ENCODE peak calls at places on chromosomes 3 and 15, in four cellular contexts. Q, M, J and L are unnamed samples.

GRCh38 chr3:8981700-8982099 is 18.4 kb upstream of the RAD18 start:
- DNase-seq in Q (no peak), M (no peak), J (no peak), L (no peak)

GRCh38 chr3:157079677-157080369 is 80.1 kb downstream of the CCNL1 start:
- DNase-seq in Q (no peak), M (no peak), J (no peak), L (peak; percentile 59)

GRCh38 chr3:119559441-119559963 is at the start of gene CD80:
- DNase-seq in Q (peak; percentile 25), M (peak; percentile 79), J (peak; percentile 45), L (peak; percentile 45)

GRCh38 chr15:31376511-31376910 is 49.9 kb downstream of the KLF13 start:
- DNase-seq in Q (no peak), M (peak; percentile 68), J (no peak), L (no peak)

GRCh38 chr15:74504418-74504817 is 36.6 kb upstream of the ARID3B start:
- DNase-seq in Q (no peak), M (no peak), J (no peak), L (no peak)

GRCh38 chr3:46856576-46857471 is 6.4 kb downstream of the MYL3 start:
- DNase-seq in Q (no peak), M (no peak), J (no peak), L (no peak)

GRCh38 chr3:141306922-141307321 is 61.4 kb upstream of the ZBTB38 start:
- DNase-seq in Q (no peak), M (no peak), J (no peak), L (no peak)

GRCh38 chr3:46662771-46663551 is 30.5 kb downstream of the ALS2CL start:
- DNase-seq in Q (no peak), M (peak; percentile 30), J (peak; percentile 31), L (peak; percentile 27)

GRCh38 chr3:138361193-138361525 is 12.8 kb downstream of the MRAS start:
- DNase-seq in Q (peak; percentile 37), M (no peak), J (no peak), L (no peak)

GRCh38 chr15:50141856-50142255 is 22.8 kb upstream of the ATP8B4 start:
- DNase-seq in Q (no peak), M (no peak), J (no peak), L (no peak)

GRCh38 chr3:132660056-132660744 is at the start of gene UBA5:
- DNase-seq in Q (peak; percentile 56), M (peak; percentile 76), J (peak; percentile 77), L (peak; percentile 67)

GRCh38 chr15:69046781-69047180 is 32.3 kb downstream of the NOX5 start:
- DNase-seq in Q (no peak), M (no peak), J (no peak), L (no peak)

GRCh38 chr3:85161544-85161943 is 202.8 kb downstream of the CADM2 start:
- DNase-seq in Q (peak; percentile 58), M (peak; percentile 27), J (no peak), L (no peak)

GRCh38 chr3:129908417-129908816 is 14.9 kb upstream of the TMCC1 start:
- DNase-seq in Q (no peak), M (no peak), J (no peak), L (no peak)

GRCh38 chr3:9916734-9917680 is at the start of gene IL17RC:
- DNase-seq in Q (peak; percentile 83), M (peak; percentile 88), J (peak; percentile 94), L (peak; percentile 83)

GRCh38 chr3:189222927-189223706 is 51.3 kb downstream of the TPRG1 start:
- DNase-seq in Q (no peak), M (no peak), J (no peak), L (no peak)

GRCh38 chr3:130772124-130772523 is 25.5 kb upstream of the PIK3R4 start:
- DNase-seq in Q (no peak), M (no peak), J (no peak), L (no peak)

GRCh38 chr3:118402971-118403370 is 631.7 kb downstream of the IGSF11 start:
- DNase-seq in Q (no peak), M (no peak), J (no peak), L (no peak)

GRCh38 chr15:58515807-58516206 is 84.0 kb downstream of the LIPC start:
- DNase-seq in Q (no peak), M (no peak), J (no peak), L (no peak)

GRCh38 chr15:66290518-66290917 is 2.9 kb upstream of the DIS3L start:
- DNase-seq in Q (no peak), M (no peak), J (no peak), L (no peak)

GRCh38 chr3:62237296-62237948 is 135.9 kb downstream of the FEZF2 start:
- DNase-seq in Q (no peak), M (no peak), J (no peak), L (no peak)

GRCh38 chr3:156535162-156535627 is 19.7 kb downstream of the SSR3 start:
- DNase-seq in Q (peak; percentile 98), M (no peak), J (peak; percentile 98), L (peak; percentile 97)

GRCh38 chr3:188185717-188186236 is 31.8 kb downstream of the LPP start:
- DNase-seq in Q (no peak), M (peak; percentile 52), J (no peak), L (no peak)

GRCh38 chr3:98971183-98971681 is 69.7 kb upstream of the DCBLD2 start:
- DNase-seq in Q (peak; percentile 99), M (no peak), J (peak; percentile 93), L (peak; percentile 73)

GRCh38 chr15:78353093-78353492 is 12.9 kb downstream of the CRABP1 start:
- DNase-seq in Q (no peak), M (no peak), J (no peak), L (peak; percentile 8)

GRCh38 chr15:78265752-78266224 is 1.4 kb downstream of the DNAJA4 start:
- DNase-seq in Q (no peak), M (no peak), J (peak; percentile 39), L (peak; percentile 32)

GRCh38 chr3:167754049-167754448 is 18.5 kb downstream of the SERPINI1 start:
- DNase-seq in Q (no peak), M (no peak), J (no peak), L (no peak)

GRCh38 chr3:50211930-50212329 is 6.9 kb downstream of the SLC38A3 start:
- DNase-seq in Q (peak; percentile 36), M (no peak), J (peak; percentile 68), L (peak; percentile 9)

GRCh38 chr3:126488886-126489569 is 13.3 kb upstream of the ZXDC start:
- DNase-seq in Q (no peak), M (no peak), J (no peak), L (no peak)

GRCh38 chr3:171892457-171892856 is 49.3 kb downstream of the TMEM212 start:
- DNase-seq in Q (no peak), M (no peak), J (no peak), L (no peak)

GRCh38 chr15:89002281-89002761 is 85.9 kb upstream of the ABHD2 start:
- DNase-seq in Q (peak; percentile 33), M (no peak), J (peak; percentile 82), L (peak; percentile 63)

GRCh38 chr3:72193768-72194463 is 409.0 kb upstream of the PROK2 start:
- DNase-seq in Q (no peak), M (no peak), J (peak; percentile 10), L (no peak)

GRCh38 chr15:59501531-59502113 is 63.6 kb downstream of the FAM81A start:
- DNase-seq in Q (peak; percentile 67), M (peak; percentile 61), J (peak; percentile 66), L (peak; percentile 56)

GRCh38 chr3:194906229-194906629 is 220.5 kb downstream of the FAM43A start:
- DNase-seq in Q (no peak), M (no peak), J (peak; percentile 32), L (peak; percentile 9)

GRCh38 chr15:83204697-83205096 is 2.9 kb downstream of the HDGFL3 start:
- DNase-seq in Q (no peak), M (no peak), J (no peak), L (no peak)